ENCODE peak calls at places on chromosome 4, in six cellular contexts. T is breast epithelium, K is uterus, D is vagina, Y is ovary, J is stomach. L is an unnamed sample.

GRCh38 chr4:185068837-185069236 is 50.5 kb downstream of the HELT start:
- DNase-seq in K (no peak), J (no peak), D (no peak), Y (no peak), T (no peak), L (no peak)

GRCh38 chr4:180617203-180617602 is 1626.0 kb upstream of the TENM3 start:
- DNase-seq in Y (no peak), J (no peak), T (no peak), K (no peak), D (no peak), L (no peak)

GRCh38 chr4:120960868-120961267 is 38.3 kb upstream of the PRDM5 start:
- DNase-seq in T (no peak), J (no peak), K (no peak), Y (no peak), D (no peak), L (no peak)

GRCh38 chr4:1080432-1080831 is 32.9 kb downstream of the RNF212 start:
- DNase-seq in Y (no peak), J (no peak), K (no peak), T (no peak), D (peak), L (no peak)

GRCh38 chr4:15690020-15690809 is 8.6 kb downstream of the FAM200B start:
- DNase-seq in K (no peak), T (no peak), Y (no peak), D (no peak), J (no peak), L (no peak)

GRCh38 chr4:153346563-153346962 is 2.1 kb downstream of the MND1 start:
- DNase-seq in D (no peak), J (no peak), T (no peak), K (no peak), Y (no peak), L (no peak)

GRCh38 chr4:134691915-134692314 is 490.3 kb upstream of the PABPC4L start:
- DNase-seq in K (no peak), Y (no peak), D (no peak), J (no peak), T (no peak), L (no peak)

GRCh38 chr4:114400531-114400930 is 198.1 kb upstream of the UGT8 start:
- DNase-seq in D (no peak), K (no peak), Y (no peak), J (no peak), T (no peak), L (no peak)

GRCh38 chr4:165873298-165874071 is 448 bp downstream of the TLL1 start:
- DNase-seq in Y (no peak), D (no peak), K (no peak), T (no peak), J (peak), L (no peak)

GRCh38 chr4:104490096-104490769 is 4.5 kb downstream of the CXXC4 start:
- DNase-seq in K (no peak), Y (peak), D (no peak), J (no peak), T (no peak), L (no peak)

GRCh38 chr4:88881227-88881569 is 175.8 kb downstream of the FAM13A start:
- DNase-seq in J (no peak), D (no peak), Y (no peak), K (no peak), T (no peak), L (no peak)

GRCh38 chr4:6460876-6461275 is 11.5 kb downstream of the PPP2R2C start:
- DNase-seq in Y (no peak), D (peak), T (no peak), K (no peak), J (peak), L (no peak)

GRCh38 chr4:104064650-104065577 is 345.1 kb upstream of the TACR3 start:
- DNase-seq in D (no peak), Y (peak), J (peak), K (no peak), T (no peak), L (peak)

GRCh38 chr4:55437356-55437796 is 41.6 kb downstream of the TMEM165 start:
- DNase-seq in J (peak), Y (no peak), T (no peak), D (no peak), K (no peak), L (no peak)

GRCh38 chr4:45423876-45424275 is 697.5 kb upstream of the GNPDA2 start:
- DNase-seq in D (no peak), K (no peak), J (no peak), T (no peak), Y (no peak), L (no peak)

GRCh38 chr4:183447646-183448045 is 3.2 kb downstream of the CDKN2AIP start:
- DNase-seq in J (no peak), Y (no peak), T (no peak), D (no peak), K (no peak), L (no peak)

GRCh38 chr4:119835511-119835910 is 206.9 kb upstream of the PDE5A start:
- DNase-seq in K (no peak), T (no peak), J (no peak), Y (no peak), D (no peak), L (no peak)

GRCh38 chr4:153122855-153123254 is 81.4 kb upstream of the TRIM2 start:
- DNase-seq in Y (no peak), D (no peak), T (no peak), J (no peak), K (no peak), L (no peak)

GRCh38 chr4:168483786-168484185 is 3.5 kb upstream of the DDX60L start:
- DNase-seq in K (no peak), Y (no peak), D (no peak), T (no peak), J (no peak), L (no peak)

GRCh38 chr4:146522098-146522861 is 540 bp upstream of the SLC10A7 start:
- DNase-seq in D (no peak), Y (peak), K (peak), J (peak), T (peak), L (peak)

GRCh38 chr4:146520894-146521542 is 722 bp downstream of the SLC10A7 start:
- DNase-seq in K (no peak), Y (no peak), T (no peak), D (no peak), J (peak), L (peak)

GRCh38 chr4:146522862-146523205 is 1.1 kb upstream of the SLC10A7 start:
- DNase-seq in Y (no peak), J (no peak), D (no peak), K (no peak), T (no peak), L (no peak)

GRCh38 chr4:146524663-146525062 is 2.9 kb upstream of the SLC10A7 start:
- DNase-seq in K (no peak), T (no peak), D (no peak), J (no peak), Y (no peak), L (no peak)

GRCh38 chr4:146521543-146522097 is at the start of gene SLC10A7:
- DNase-seq in Y (peak), D (no peak), J (peak), T (peak), K (peak), L (peak)
- TF ChIP-seq POLR2A in Y (no peak), D (no peak), J (no peak), T (no peak), K (no peak), L (no peak)

DNA sequence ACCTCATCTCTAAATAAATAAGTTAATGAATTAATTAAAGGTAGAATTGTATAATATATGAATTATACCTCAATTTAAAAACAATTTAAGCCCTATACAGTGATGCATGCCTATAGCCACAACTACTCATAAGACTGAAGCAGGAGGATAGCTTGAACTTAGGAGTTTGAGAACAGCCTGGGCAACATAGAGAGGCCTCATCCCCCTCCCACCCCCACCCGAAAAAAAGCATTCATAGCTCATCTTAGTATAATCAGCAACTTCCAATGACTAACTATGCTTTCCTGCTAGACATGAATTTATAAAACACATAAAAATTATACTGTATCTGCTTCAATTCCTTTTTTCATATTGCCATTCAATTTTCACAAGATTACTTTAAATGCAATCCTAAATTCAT is 1.6 kb downstream of the LRBA start:
- DNase-seq in D (no peak), K (no peak), T (no peak), J (no peak), Y (no peak), L (no peak)
- TF ChIP-seq CTCF in D (no peak), K (no peak), T (no peak), J (no peak), Y (no peak), L (no peak)

GRCh38 chr4:37760840-37761239 is 65.6 kb upstream of the PGM2 start:
- DNase-seq in T (no peak), Y (no peak), K (peak), J (no peak), D (no peak), L (no peak)
- TF ChIP-seq POLR2A in T (no peak), Y (no peak), K (no peak), J (no peak), D (no peak), L (no peak)

DNA sequence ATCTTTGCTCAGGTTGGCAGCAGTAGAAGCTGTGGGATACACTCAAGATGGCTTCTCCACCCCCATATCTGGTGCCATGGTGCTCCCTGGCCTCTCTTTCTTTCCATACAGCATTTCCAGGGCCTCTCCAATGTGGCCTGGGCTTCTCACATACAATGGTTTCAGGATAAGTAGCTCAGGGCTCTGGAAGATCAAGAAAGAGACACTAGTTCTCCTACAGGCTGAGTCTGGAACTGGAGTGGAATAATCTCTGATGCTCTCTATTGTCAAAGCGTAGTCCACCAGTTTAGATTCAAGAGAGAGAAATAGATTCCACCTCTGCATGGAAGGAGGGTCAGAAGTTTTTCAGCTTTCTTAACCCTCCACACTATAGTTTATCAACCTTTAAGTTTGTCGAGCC is 138.2 kb upstream of the AADAT start:
- DNase-seq in K (no peak), Y (no peak), T (no peak), J (no peak), D (no peak), L (no peak)
- TF ChIP-seq CTCF in K (no peak), Y (no peak), T (no peak), J (no peak), D (no peak), L (no peak)

GRCh38 chr4:173370477-173371291 is at the start of gene SAP30:
- DNase-seq in J (peak), K (peak), T (peak), D (peak), Y (peak), L (peak)
- TF ChIP-seq POLR2A in J (no peak), K (peak), T (peak), D (peak), Y (peak), L (peak)

GRCh38 chr4:172207258-172207657 is 394.1 kb downstream of the GALNTL6 start:
- DNase-seq in T (no peak), D (no peak), Y (no peak), J (no peak), K (no peak), L (no peak)

GRCh38 chr4:172202480-172203076 is 389.4 kb downstream of the GALNTL6 start:
- DNase-seq in Y (no peak), K (no peak), D (no peak), T (no peak), J (no peak), L (no peak)
- TF ChIP-seq CTCF in Y (no peak), K (no peak), D (no peak), T (peak), J (peak), L (peak)